ENCODE peak calls at places on chromosomes 11 and 22, in ten cellular contexts. G is aorta, Y is right cardiac atrium, F is osteoblast, A is spleen, J is upper lobe of right lung, N is right lobe of liver, Q is right atrium auricular region, B is iPS DF 6.9, R is mammary epithelial cell. H is an unnamed sample.

GRCh38 chr11:116505466-116506247 is 267.1 kb downstream of the BUD13 start:
- DNase-seq in G (no peak), Y (no peak), F (no peak), A (no peak), J (no peak), N (no peak), Q (no peak), B (no peak), R (no peak), H (no peak)

GRCh38 chr11:62774407-62774806 is 3.2 kb downstream of the TAF6L start:
- DNase-seq in G (no peak), Y (no peak), F (peak; percentile 49), A (no peak), J (no peak), N (no peak), Q (no peak), B (no peak), R (no peak), H (no peak)

GRCh38 chr11:8814209-8814922 is 96.6 kb upstream of the AKIP1 start:
- DNase-seq in G (no peak), Y (no peak), F (no peak), A (no peak), J (no peak), N (no peak), Q (no peak), B (no peak), R (peak; percentile 95), H (no peak)

GRCh38 chr22:32271389-32271788 is 16.2 kb upstream of the SLC5A4 start:
- DNase-seq in G (no peak), Y (no peak), F (no peak), A (peak; percentile 54), J (no peak), N (no peak), Q (no peak), B (no peak), R (no peak), H (no peak)

GRCh38 chr22:40030757-40031092 is 36.0 kb downstream of the FAM83F start:
- DNase-seq in G (no peak), Y (no peak), F (no peak), A (peak; percentile 20), J (peak; percentile 39), N (no peak), Q (no peak), B (no peak), R (no peak), H (no peak)

GRCh38 chr11:26319906-26320305 is 12.0 kb upstream of the ANO3 start:
- DNase-seq in G (no peak), Y (no peak), F (no peak), A (no peak), J (no peak), N (no peak), Q (no peak), B (no peak), R (peak; percentile 9), H (no peak)

GRCh38 chr22:36362819-36363377 is 24.9 kb downstream of the MYH9 start:
- DNase-seq in G (no peak), Y (peak; percentile 12), F (peak; percentile 81), A (no peak), J (no peak), N (no peak), Q (no peak), B (no peak), R (peak; percentile 70), H (no peak)

GRCh38 chr11:19558189-19558986 is 154.2 kb upstream of the NAV2 start:
- DNase-seq in G (no peak), Y (no peak), F (no peak), A (no peak), J (no peak), N (no peak), Q (no peak), B (no peak), R (no peak), H (no peak)

GRCh38 chr22:31944700-31945477 is 554 bp downstream of the YWHAH start:
- DNase-seq in G (peak; percentile 75), Y (peak; percentile 86), F (peak; percentile 86), A (peak; percentile 81), J (peak; percentile 83), N (no peak), Q (peak; percentile 60), B (no peak), R (no peak), H (peak; percentile 49)

GRCh38 chr11:20035701-20036601 is 124.3 kb downstream of the DBX1 start:
- DNase-seq in G (no peak), Y (no peak), F (peak; percentile 93), A (no peak), J (no peak), N (peak; percentile 91), Q (no peak), B (no peak), R (peak; percentile 98), H (no peak)

GRCh38 chr11:45723421-45723820 is 58.0 kb upstream of the CHST1 start:
- DNase-seq in G (no peak), Y (no peak), F (no peak), A (no peak), J (no peak), N (no peak), Q (no peak), B (no peak), R (no peak), H (no peak)

GRCh38 chr22:17921871-17922821 is 102.2 kb downstream of the MICAL3 start:
- DNase-seq in G (no peak), Y (no peak), F (peak; percentile 75), A (no peak), J (no peak), N (peak; percentile 79), Q (no peak), B (peak; percentile 68), R (peak; percentile 31), H (no peak)

GRCh38 chr11:69705901-69706787 is 2.3 kb upstream of the FGF19 start:
- DNase-seq in G (no peak), Y (no peak), F (peak; percentile 69), A (peak; percentile 60), J (no peak), N (no peak), Q (no peak), B (no peak), R (no peak), H (no peak)

GRCh38 chr11:77479746-77480352 is 6.0 kb upstream of the PAK1 start:
- DNase-seq in G (no peak), Y (no peak), F (no peak), A (no peak), J (no peak), N (no peak), Q (no peak), B (no peak), R (no peak), H (no peak)

GRCh38 chr11:6646631-6647281 is 8.9 kb downstream of the DCHS1 start:
- DNase-seq in G (no peak), Y (peak; percentile 72), F (no peak), A (peak; percentile 88), J (no peak), N (peak; percentile 59), Q (peak; percentile 61), B (no peak), R (no peak), H (no peak)

GRCh38 chr11:86497310-86497709 is 122.6 kb downstream of the CCDC81 start:
- DNase-seq in G (no peak), Y (no peak), F (peak; percentile 85), A (no peak), J (no peak), N (no peak), Q (no peak), B (no peak), R (peak; percentile 82), H (no peak)

GRCh38 chr22:43114958-43115357 is 4.4 kb downstream of the BIK start:
- DNase-seq in G (no peak), Y (no peak), F (no peak), A (no peak), J (no peak), N (no peak), Q (no peak), B (no peak), R (no peak), H (no peak)

GRCh38 chr22:19824197-19825015 is 30.3 kb downstream of the GNB1L start:
- DNase-seq in G (no peak), Y (peak; percentile 43), F (peak; percentile 60), A (no peak), J (peak; percentile 57), N (peak; percentile 87), Q (peak; percentile 42), B (no peak), R (no peak), H (peak; percentile 52)

GRCh38 chr11:87144266-87144665 is 106.5 kb downstream of the TMEM135 start:
- DNase-seq in G (no peak), Y (no peak), F (no peak), A (no peak), J (no peak), N (no peak), Q (no peak), B (no peak), R (no peak), H (no peak)

GRCh38 chr22:26292667-26292995 is 123.4 kb downstream of the SEZ6L start:
- DNase-seq in G (no peak), Y (no peak), F (no peak), A (no peak), J (no peak), N (no peak), Q (no peak), B (no peak), R (no peak), H (no peak)
- H3K4me1 ChIP-seq in G (no peaks in the 10 kb centered on the region), Y (no peaks in the 10 kb centered on the region), F (no peaks in the 10 kb centered on the region), A (peaks cover 13% of the 10 kb centered on the region), J (no peaks in the 10 kb centered on the region), N (no peaks in the 10 kb centered on the region), Q (no peaks in the 10 kb centered on the region), B (no peaks in the 10 kb centered on the region), R (no peaks in the 10 kb centered on the region), H (no peaks in the 10 kb centered on the region)

DNA sequence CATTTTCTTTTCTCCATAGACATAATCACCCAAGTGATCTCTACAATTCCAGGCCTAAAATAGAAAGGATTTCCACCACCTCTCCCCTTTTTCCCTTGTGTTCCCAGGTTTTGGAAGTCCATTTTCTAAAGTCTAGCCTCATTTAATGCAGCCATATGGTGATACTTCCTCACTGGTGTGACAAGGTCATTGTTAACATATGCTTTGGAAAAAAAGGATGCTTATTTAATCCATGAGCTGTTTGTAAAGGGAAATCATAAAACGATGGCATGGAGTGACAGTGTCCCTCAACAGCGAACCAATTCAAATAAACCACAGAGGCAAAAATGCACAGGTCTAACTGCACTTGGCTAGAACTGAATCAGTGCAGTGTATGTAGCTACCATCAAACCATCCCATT is 26.6 kb downstream of the GRIA4 start:
- DNase-seq in G (no peak), Y (no peak), F (no peak), A (no peak), J (no peak), N (no peak), Q (no peak), B (no peak), R (no peak), H (no peak)
- H3K27ac ChIP-seq in G (no peak overlapping the region), Y (no peak overlapping the region), F (no peak overlapping the region), A (no peak overlapping the region), J (no peak overlapping the region), N (no peak overlapping the region), Q (no peak overlapping the region), B (no peak overlapping the region), R (no peak overlapping the region), H (no peak overlapping the region)

GRCh38 chr11:111631666-111632039 is 29.4 kb downstream of the SIK2 start:
- DNase-seq in G (no peak), Y (no peak), F (no peak), A (no peak), J (no peak), N (no peak), Q (no peak), B (no peak), R (peak; percentile 68), H (no peak)
- H3K4me1 ChIP-seq in G (no peaks in the 10 kb centered on the region), Y (peaks cover 6% of the 10 kb centered on the region), F (peaks cover 38% of the 10 kb centered on the region), A (peaks cover 27% of the 10 kb centered on the region), J (peaks cover 20% of the 10 kb centered on the region), N (peaks cover 59% of the 10 kb centered on the region), Q (peaks cover 43% of the 10 kb centered on the region), B (peaks cover 1% of the 10 kb centered on the region), R (peaks cover 68% of the 10 kb centered on the region), H (peaks cover 39% of the 10 kb centered on the region)

GRCh38 chr11:1502971-1503707 is 16.6 kb upstream of the MOB2 start:
- DNase-seq in G (peak; percentile 69), Y (peak; percentile 81), F (peak; percentile 78), A (no peak), J (no peak), N (peak; percentile 30), Q (no peak), B (no peak), R (no peak), H (peak; percentile 48)
- H3K27ac ChIP-seq in G (no peak overlapping the region), Y (peak overlapping the region; percentile 4), F (no peak overlapping the region), A (no peak overlapping the region), J (no peak overlapping the region), N (no peak overlapping the region), Q (peak overlapping the region; percentile 64), B (no peak overlapping the region), R (no peak overlapping the region), H (no peak overlapping the region)